ENCODE peak calls at places on chromosomes 3 and 15, in ten cellular contexts. R, T, F, G, B, D, O, M, U and H are unnamed samples.

GRCh38 chr3:78116874-78117273 is 1077.0 kb downstream of the ROBO2 start:
- DNase-seq in R (no peak), T (no peak), F (no peak), G (no peak), B (no peak), D (no peak), O (peak), M (no peak), U (no peak), H (no peak)

GRCh38 chr3:197559662-197560061 is 3.9 kb upstream of the BDH1 start:
- DNase-seq in R (no peak), T (no peak), F (no peak), G (no peak), B (no peak), D (no peak), O (no peak), M (no peak), U (no peak), H (no peak)

GRCh38 chr3:31704651-31705179 is 172.0 kb downstream of the STT3B start:
- DNase-seq in R (peak), T (peak), F (peak), G (peak), B (no peak), D (peak), O (peak), M (peak), U (peak), H (no peak)

GRCh38 chr3:197399486-197399885 is 101.1 kb upstream of the DLG1 start:
- DNase-seq in R (peak), T (no peak), F (no peak), G (no peak), B (no peak), D (no peak), O (no peak), M (no peak), U (peak), H (no peak)

GRCh38 chr3:184459355-184459754 is 79.5 kb downstream of the CHRD start:
- DNase-seq in R (no peak), T (no peak), F (peak), G (peak), B (no peak), D (no peak), O (peak), M (peak), U (no peak), H (no peak)

GRCh38 chr3:146814601-146815315 is 209.6 kb upstream of the PLSCR5 start:
- DNase-seq in R (no peak), T (no peak), F (no peak), G (peak), B (no peak), D (no peak), O (peak), M (peak), U (no peak), H (no peak)

GRCh38 chr3:60588806-60589205 is 662.4 kb downstream of the FHIT start:
- DNase-seq in R (no peak), T (no peak), F (peak), G (peak), B (no peak), D (no peak), O (peak), M (no peak), U (no peak), H (no peak)

GRCh38 chr3:8969246-8969645 is 6.0 kb upstream of the RAD18 start:
- DNase-seq in R (no peak), T (no peak), F (no peak), G (no peak), B (no peak), D (no peak), O (no peak), M (no peak), U (no peak), H (no peak)

GRCh38 chr15:75745305-75745704 is 32.7 kb upstream of the CSPG4 start:
- DNase-seq in R (no peak), T (no peak), F (no peak), G (no peak), B (no peak), D (no peak), O (no peak), M (no peak), U (no peak), H (no peak)

DNA sequence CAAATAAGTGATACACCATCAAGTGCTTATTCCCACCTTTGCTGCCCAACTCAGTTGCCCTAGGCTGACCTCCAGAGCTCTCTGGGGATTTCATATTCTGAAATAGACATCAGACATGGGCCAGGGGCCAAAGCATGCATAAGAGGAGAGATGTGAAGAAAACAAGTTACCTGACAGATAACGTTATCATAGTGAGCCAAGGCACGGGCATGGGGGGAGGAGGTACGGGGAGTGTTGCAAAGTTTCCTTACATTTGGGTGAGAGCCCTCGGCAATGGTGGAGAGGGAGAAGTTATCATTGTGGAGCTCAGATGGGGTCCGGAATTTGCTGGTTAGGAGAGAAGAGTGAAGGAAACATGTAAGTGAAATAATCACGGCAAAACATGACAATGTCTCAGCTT is 9.8 kb downstream of the CSPG5 start:
- DNase-seq in R (no peak), T (no peak), F (no peak), G (no peak), B (no peak), D (no peak), O (no peak), M (no peak), U (no peak), H (no peak)
- TF ChIP-seq CTCF in R (no peak), T (no peak), F (no peak), G (no peak), B (no peak), D (no peak), O (no peak), M (no peak), U (no peak), H (no peak)

GRCh38 chr3:148937477-148937876 is 53.9 kb upstream of the GYG1 start:
- DNase-seq in R (no peak), T (no peak), F (no peak), G (peak), B (no peak), D (no peak), O (peak), M (no peak), U (no peak), H (no peak)
- H3K27ac ChIP-seq in R (no peak), T (no peak), F (no peak), G (no peak), B (no peak), D (no peak), O (no peak), M (no peak), U (no peak), H (no peak)

DNA sequence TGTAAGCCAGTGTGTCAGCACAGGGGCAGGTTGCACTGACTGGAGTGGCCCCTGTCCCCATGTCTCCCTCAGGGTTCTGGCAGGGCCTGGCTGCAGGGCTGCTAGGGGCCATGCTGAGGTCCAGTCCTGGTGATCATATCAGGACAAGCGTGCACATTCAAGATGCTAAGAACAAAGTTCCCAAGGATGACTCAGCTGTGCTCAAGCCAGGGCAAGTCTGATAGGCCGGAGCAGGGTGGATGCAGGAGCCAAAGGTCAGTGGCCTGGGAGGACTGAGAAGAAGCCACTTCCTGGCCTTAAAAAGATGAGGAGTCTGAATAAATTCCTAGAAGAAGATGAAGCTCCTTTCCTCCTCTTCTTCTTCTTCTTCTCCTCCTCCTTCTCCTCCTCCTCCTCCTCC is 353.2 kb downstream of the AGBL1 start:
- DNase-seq in R (no peak), T (no peak), F (no peak), G (no peak), B (no peak), D (no peak), O (no peak), M (no peak), U (no peak), H (no peak)
- TF ChIP-seq CTCF in R (no peak), T (no peak), F (no peak), G (no peak), B (no peak), D (no peak), O (no peak), M (no peak), U (no peak), H (no peak)

DNA sequence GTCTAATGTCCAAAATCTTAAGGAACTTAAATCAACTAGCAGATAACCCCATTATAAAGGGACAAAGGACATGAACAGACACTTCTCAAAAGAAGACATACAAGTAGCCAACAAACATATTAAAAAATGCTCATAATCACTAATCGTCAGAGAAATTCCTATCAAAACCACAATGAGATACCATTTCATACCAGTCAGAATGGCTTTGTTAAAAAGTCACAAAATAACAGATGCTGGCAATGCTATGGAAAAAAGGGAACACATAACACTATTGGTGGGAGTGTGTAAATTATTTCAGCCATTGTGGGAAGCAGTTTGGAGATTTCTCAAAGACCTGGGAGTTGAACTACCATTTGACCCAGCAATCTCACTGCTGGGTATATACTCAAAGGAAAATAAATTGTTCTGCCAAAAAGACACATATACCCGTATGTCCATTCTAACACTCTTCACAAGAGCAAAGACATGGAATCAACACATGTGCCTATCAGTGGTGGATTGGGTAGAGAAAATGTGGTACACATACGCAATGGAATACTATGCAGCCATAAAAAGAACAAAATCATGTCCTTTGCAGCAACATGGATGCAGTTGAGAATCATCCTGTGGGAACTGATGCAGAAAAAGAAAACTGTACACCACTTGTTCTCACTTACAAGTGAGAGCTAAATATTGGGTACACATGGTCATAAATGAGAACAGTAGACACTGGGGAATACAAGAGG is 78.5 kb downstream of the TCF12 start:
- DNase-seq in R (no peak), T (no peak), F (no peak), G (no peak), B (no peak), D (no peak), O (peak), M (no peak), U (no peak), H (no peak)
- H3K27ac ChIP-seq in R (no peak), T (no peak), F (no peak), G (no peak), B (no peak), D (no peak), O (no peak), M (no peak), U (no peak), H (no peak)